ENCODE peak calls at places on chromosomes 7 and 10, in nine cellular contexts. V, D, W, Q, J, I, G, R and K are unnamed samples.

GRCh38 chr7:80940539-80941205 is 21.8 kb upstream of the SEMA3C start:
- DNase-seq in Q (no peak), R (no peak), I (no peak), G (no peak), D (no peak), W (no peak), J (no peak), V (peak; percentile 32), K (no peak)

GRCh38 chr10:75910032-75910431 is 478.6 kb downstream of the LRMDA start:
- DNase-seq in J (no peak), D (peak; percentile 34), W (peak; percentile 50), I (no peak), Q (peak; percentile 10), R (peak; percentile 6), G (no peak), V (peak; percentile 69), K (no peak)

GRCh38 chr7:1738956-1739355 is 68.9 kb downstream of the ELFN1 start:
- DNase-seq in W (no peak), J (no peak), R (no peak), G (no peak), Q (no peak), I (no peak), D (no peak), V (no peak), K (no peak)

GRCh38 chr10:132958886-132959295 is 16.5 kb upstream of the CFAP46 start:
- DNase-seq in I (no peak), D (no peak), V (no peak), R (no peak), G (no peak), W (no peak), J (no peak), Q (no peak), K (no peak)

GRCh38 chr7:47536705-47537611 is 45.0 kb downstream of the TNS3 start:
- DNase-seq in G (peak; percentile 25), I (peak; percentile 82), J (no peak), V (peak; percentile 68), R (peak; percentile 87), W (peak; percentile 71), Q (peak; percentile 50), D (peak; percentile 77), K (peak; percentile 25)

GRCh38 chr10:96275685-96276418 is 4.5 kb upstream of the BLNK start:
- DNase-seq in I (no peak), G (no peak), V (no peak), W (no peak), D (no peak), R (no peak), Q (no peak), J (no peak), K (peak; percentile 78)

GRCh38 chr10:123203393-123204126 is 49.4 kb downstream of the BUB3 start:
- DNase-seq in R (no peak), V (no peak), G (no peak), D (peak; percentile 16), I (no peak), J (no peak), Q (no peak), W (peak; percentile 8), K (no peak)

GRCh38 chr7:143884978-143885559 is 16.9 kb downstream of the TCAF1 start:
- DNase-seq in R (peak; percentile 72), J (no peak), Q (peak; percentile 28), W (peak; percentile 80), V (peak; percentile 85), G (peak; percentile 62), D (peak; percentile 84), I (peak; percentile 89), K (no peak)

GRCh38 chr7:139471740-139472353 is 11.6 kb downstream of the KLRG2 start:
- DNase-seq in G (no peak), W (no peak), R (no peak), D (no peak), J (no peak), I (peak; percentile 71), V (peak; percentile 32), Q (peak; percentile 30), K (no peak)

GRCh38 chr7:158834799-158835784 is 5.8 kb upstream of the ESYT2 start:
- DNase-seq in V (peak; percentile 37), G (no peak), Q (no peak), J (no peak), D (no peak), R (no peak), I (no peak), W (no peak), K (no peak)

GRCh38 chr7:117766915-117767314 is 106.3 kb downstream of the CTTNBP2 start:
- DNase-seq in I (no peak), D (no peak), W (no peak), V (no peak), Q (no peak), R (no peak), G (no peak), J (no peak), K (no peak)

GRCh38 chr7:38002689-38003088 is 82.2 kb downstream of the EPDR1 start:
- DNase-seq in W (no peak), I (no peak), Q (no peak), R (no peak), J (no peak), V (no peak), D (no peak), G (no peak), K (no peak)

GRCh38 chr7:127885222-127885772 is 145.9 kb downstream of the LRRC4 start:
- DNase-seq in J (no peak), Q (no peak), R (no peak), D (no peak), W (no peak), G (no peak), I (no peak), V (no peak), K (no peak)

GRCh38 chr10:32938554-32939061 is 19.4 kb downstream of the ITGB1 start:
- DNase-seq in J (no peak), G (no peak), I (peak; percentile 37), W (no peak), R (no peak), V (peak; percentile 33), Q (no peak), D (peak; percentile 51), K (no peak)

GRCh38 chr10:78570633-78571032 is 498.1 kb upstream of the ZMIZ1 start:
- DNase-seq in G (no peak), W (no peak), I (no peak), J (no peak), V (no peak), Q (no peak), R (no peak), D (no peak), K (no peak)

GRCh38 chr7:45580053-45580872 is 6.1 kb downstream of the ADCY1 start:
- DNase-seq in D (no peak), Q (no peak), G (peak; percentile 64), I (peak; percentile 54), R (no peak), V (no peak), J (no peak), W (no peak), K (no peak)

GRCh38 chr7:135704074-135704473 is 23.9 kb downstream of the SLC13A4 start:
- DNase-seq in V (no peak), G (no peak), Q (no peak), J (no peak), W (no peak), D (no peak), I (peak; percentile 60), R (no peak), K (no peak)

GRCh38 chr10:126459032-126459831 is 71.0 kb upstream of the ADAM12 start:
- DNase-seq in D (no peak), Q (no peak), V (peak; percentile 71), I (peak; percentile 16), W (peak; percentile 95), G (no peak), R (peak; percentile 90), J (no peak), K (no peak)
- TF ChIP-seq CTCF in D (no peak), Q (no peak), V (peak; percentile 44), I (no peak), W (peak; percentile 68), G (no peak), R (peak; percentile 26), J (no peak), K (no peak)

GRCh38 chr7:51124321-51124720 is 192.3 kb downstream of the COBL start:
- DNase-seq in R (no peak), W (no peak), Q (no peak), I (no peak), J (no peak), D (no peak), G (no peak), V (no peak), K (no peak)

GRCh38 chr7:51121945-51122425 is 194.6 kb downstream of the COBL start:
- DNase-seq in J (no peak), V (peak; percentile 15), W (no peak), I (peak; percentile 72), R (no peak), G (peak; percentile 76), D (no peak), Q (no peak), K (no peak)

GRCh38 chr7:51121036-51121780 is 195.4 kb downstream of the COBL start:
- DNase-seq in V (no peak), D (no peak), I (no peak), R (no peak), J (no peak), Q (no peak), G (no peak), W (no peak), K (no peak)

GRCh38 chr7:51126324-51126723 is 190.3 kb downstream of the COBL start:
- DNase-seq in I (no peak), J (no peak), R (no peak), Q (no peak), G (no peak), D (no peak), W (no peak), V (no peak), K (no peak)

GRCh38 chr7:51123322-51124021 is 193.1 kb downstream of the COBL start:
- DNase-seq in V (peak; percentile 53), I (no peak), J (no peak), G (no peak), R (peak; percentile 95), D (no peak), Q (peak; percentile 95), W (peak; percentile 76), K (no peak)
- TF ChIP-seq CTCF in V (no peak), I (no peak), J (no peak), G (no peak), R (no peak), D (no peak), Q (no peak), W (no peak), K (no peak)

GRCh38 chr10:43211030-43211429 is 55.8 kb downstream of the RASGEF1A start:
- DNase-seq in D (peak; percentile 37), G (no peak), J (no peak), Q (peak; percentile 5), V (peak; percentile 43), W (no peak), I (no peak), R (no peak), K (no peak)
- TF ChIP-seq CTCF in D (no peak), G (no peak), J (no peak), Q (no peak), V (no peak), W (no peak), I (no peak), R (no peak), K (no peak)

DNA sequence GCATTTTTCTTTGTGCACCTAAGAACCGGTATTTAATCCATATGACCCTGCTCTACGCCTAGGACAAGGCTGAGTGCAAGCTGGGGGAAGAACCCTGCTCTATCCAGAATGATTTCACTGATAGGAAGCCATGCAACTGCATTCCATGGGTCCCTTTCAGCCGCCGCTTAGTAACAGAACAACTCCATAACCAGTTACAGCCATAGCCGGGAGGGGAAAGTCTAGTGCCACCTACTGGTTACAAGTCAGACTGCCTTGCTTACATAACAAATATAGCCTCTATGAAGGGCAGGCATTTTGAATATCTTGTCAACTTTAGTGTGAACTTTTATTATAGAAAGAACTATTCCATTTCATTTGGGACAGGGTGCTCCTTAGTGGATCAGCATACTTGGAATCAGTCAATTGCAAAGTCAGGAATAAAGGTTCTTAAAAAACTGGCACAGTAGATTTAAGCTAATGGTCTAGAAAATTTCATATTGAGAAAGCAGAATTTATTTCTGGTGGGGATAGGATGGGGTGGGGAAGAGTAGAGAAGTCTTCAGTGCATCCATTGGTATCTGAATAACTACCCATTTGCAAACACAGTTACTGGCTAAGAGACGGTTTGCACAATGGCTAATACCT is 521.7 kb downstream of the ADRA2A start:
- DNase-seq in Q (peak; percentile 20), I (peak; percentile 81), V (peak; percentile 61), G (peak; percentile 63), R (no peak), W (peak; percentile 32), D (peak; percentile 88), J (no peak), K (peak; percentile 63)
- TF ChIP-seq CTCF in Q (peak; percentile 80), I (peak; percentile 87), V (peak; percentile 61), G (peak; percentile 90), R (peak; percentile 78), W (peak; percentile 71), D (peak; percentile 86), J (peak; percentile 78), K (peak; percentile 43)